ENCODE peak calls at places on chromosomes 12 and 14, in nine cellular contexts. One of them, this sample, is unnamed.

GRCh38 chr12:123404581-123404980 is 20.6 kb downstream of the KMT5A start:
- DNase-seq in right atrium auricular region: no peak
- DNase-seq in mesendoderm: no peak
- DNase-seq in colonic mucosa: no peak
- DNase-seq in aorta: no peak
- DNase-seq in tibial nerve: no peak
- DNase-seq in psoas muscle: no peak
- DNase-seq in RWPE1: no peak
- DNase-seq in A549: no peak
- DNase-seq in this sample: no peak

GRCh38 chr14:105299654-105300541 is 903 bp downstream of the BRF1 start:
- DNase-seq in A549: no peak
- DNase-seq in aorta: peak
- DNase-seq in psoas muscle: peak
- DNase-seq in RWPE1: no peak
- DNase-seq in right atrium auricular region: no peak
- DNase-seq in mesendoderm: no peak
- DNase-seq in tibial nerve: no peak
- DNase-seq in colonic mucosa: peak
- DNase-seq in this sample: no peak

GRCh38 chr14:93115920-93116675 is at the start of gene ITPK1:
- DNase-seq in colonic mucosa: peak
- DNase-seq in tibial nerve: peak
- DNase-seq in A549: peak
- DNase-seq in RWPE1: peak
- DNase-seq in psoas muscle: peak
- DNase-seq in right atrium auricular region: no peak
- DNase-seq in aorta: peak
- DNase-seq in mesendoderm: peak
- DNase-seq in this sample: peak

GRCh38 chr12:48977290-48978281 is 536 bp upstream of the WNT1 start:
- DNase-seq in right atrium auricular region: no peak
- DNase-seq in aorta: peak
- DNase-seq in A549: peak
- DNase-seq in colonic mucosa: peak
- DNase-seq in tibial nerve: peak
- DNase-seq in mesendoderm: no peak
- DNase-seq in psoas muscle: peak
- DNase-seq in RWPE1: no peak
- DNase-seq in this sample: peak

GRCh38 chr14:104678901-104679705 is 10.3 kb upstream of the INF2 start:
- DNase-seq in tibial nerve: no peak
- DNase-seq in right atrium auricular region: no peak
- DNase-seq in RWPE1: no peak
- DNase-seq in psoas muscle: no peak
- DNase-seq in mesendoderm: no peak
- DNase-seq in A549: no peak
- DNase-seq in colonic mucosa: peak
- DNase-seq in aorta: no peak
- DNase-seq in this sample: no peak

GRCh38 chr12:101570022-101570421 is 24.7 kb upstream of the MYBPC1 start:
- DNase-seq in A549: no peak
- DNase-seq in aorta: no peak
- DNase-seq in RWPE1: peak
- DNase-seq in psoas muscle: no peak
- DNase-seq in right atrium auricular region: no peak
- DNase-seq in colonic mucosa: no peak
- DNase-seq in mesendoderm: peak
- DNase-seq in tibial nerve: no peak
- DNase-seq in this sample: no peak

GRCh38 chr12:112901271-112901670 is 5.5 kb upstream of the OAS1 start:
- DNase-seq in RWPE1: no peak
- DNase-seq in psoas muscle: no peak
- DNase-seq in A549: no peak
- DNase-seq in right atrium auricular region: no peak
- DNase-seq in aorta: no peak
- DNase-seq in mesendoderm: no peak
- DNase-seq in tibial nerve: no peak
- DNase-seq in colonic mucosa: peak
- DNase-seq in this sample: no peak

GRCh38 chr14:106845286-106846087 is 1319.1 kb downstream of the TMEM121 start:
- DNase-seq in mesendoderm: no peak
- DNase-seq in A549: peak
- DNase-seq in psoas muscle: no peak
- DNase-seq in tibial nerve: no peak
- DNase-seq in right atrium auricular region: no peak
- DNase-seq in RWPE1: peak
- DNase-seq in aorta: no peak
- DNase-seq in colonic mucosa: peak
- DNase-seq in this sample: no peak

GRCh38 chr12:64256166-64256800 is 34.2 kb upstream of the KICS2 start:
- DNase-seq in colonic mucosa: no peak
- DNase-seq in aorta: no peak
- DNase-seq in psoas muscle: no peak
- DNase-seq in right atrium auricular region: no peak
- DNase-seq in RWPE1: peak
- DNase-seq in A549: no peak
- DNase-seq in tibial nerve: peak
- DNase-seq in mesendoderm: peak
- DNase-seq in this sample: no peak

GRCh38 chr12:92253301-92253700 is 107.7 kb upstream of the BTG1 start:
- DNase-seq in A549: no peak
- DNase-seq in tibial nerve: no peak
- DNase-seq in right atrium auricular region: no peak
- DNase-seq in mesendoderm: no peak
- DNase-seq in aorta: no peak
- DNase-seq in colonic mucosa: no peak
- DNase-seq in RWPE1: no peak
- DNase-seq in psoas muscle: no peak
- DNase-seq in this sample: no peak

GRCh38 chr12:46771268-46771837 is 54.4 kb downstream of the SLC38A4 start:
- DNase-seq in psoas muscle: no peak
- DNase-seq in RWPE1: no peak
- DNase-seq in mesendoderm: peak
- DNase-seq in right atrium auricular region: no peak
- DNase-seq in tibial nerve: no peak
- DNase-seq in A549: no peak
- DNase-seq in colonic mucosa: no peak
- DNase-seq in aorta: no peak
- DNase-seq in this sample: peak

GRCh38 chr14:65462411-65462810 is 49.9 kb downstream of the FUT8 start:
- DNase-seq in mesendoderm: no peak
- DNase-seq in tibial nerve: no peak
- DNase-seq in psoas muscle: no peak
- DNase-seq in aorta: no peak
- DNase-seq in right atrium auricular region: no peak
- DNase-seq in colonic mucosa: no peak
- DNase-seq in A549: no peak
- DNase-seq in RWPE1: peak
- DNase-seq in this sample: no peak

DNA sequence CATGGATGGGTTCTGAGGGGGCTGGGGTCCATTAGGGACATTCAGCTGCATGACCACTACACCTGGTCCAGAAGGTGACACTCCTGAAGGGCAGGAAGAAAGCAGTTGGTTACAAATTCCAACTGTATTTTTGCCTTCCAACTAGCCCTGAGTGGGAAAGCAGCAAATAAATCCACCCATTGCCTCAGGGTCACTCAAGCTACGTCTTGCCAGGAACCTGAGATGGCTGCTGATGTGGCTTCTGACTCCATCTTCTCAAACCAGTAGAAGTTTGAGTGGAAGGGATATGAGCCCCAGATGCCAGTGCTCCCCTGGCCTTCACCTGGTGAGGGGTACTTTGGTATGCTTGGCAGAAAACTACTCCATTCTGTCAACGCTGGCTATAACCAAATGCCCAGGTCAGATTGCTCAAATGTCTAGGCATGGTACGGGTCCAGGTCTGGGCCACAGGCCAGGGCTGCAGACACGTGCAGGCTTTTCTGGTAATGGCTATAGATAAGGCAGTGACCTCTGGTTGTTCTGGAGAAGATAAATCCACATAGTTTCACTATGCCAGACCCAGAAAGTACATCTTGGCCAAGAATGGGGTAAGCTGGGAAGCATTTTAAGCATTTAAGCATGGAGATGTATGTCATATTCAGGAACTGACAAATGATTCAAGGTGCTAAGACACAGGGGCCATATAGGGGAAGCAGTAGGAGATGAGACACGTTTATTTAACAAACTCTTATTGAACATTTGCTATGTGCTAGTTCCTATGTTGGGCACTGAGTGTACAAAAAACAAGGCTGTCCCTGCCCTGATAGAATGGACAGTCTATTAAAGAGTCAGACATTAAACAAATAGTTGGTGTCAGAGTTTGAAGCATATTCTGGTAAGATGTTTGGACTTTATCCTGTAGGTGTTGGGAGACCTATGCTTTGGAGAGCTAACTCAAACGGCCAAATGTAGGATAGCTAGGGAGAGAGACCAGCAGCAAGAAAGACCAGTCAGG is 8.3 kb upstream of the STAC3 start:
- DNase-seq in tibial nerve: no peak
- DNase-seq in mesendoderm: no peak
- DNase-seq in RWPE1: no peak
- DNase-seq in A549: no peak
- DNase-seq in aorta: no peak
- DNase-seq in colonic mucosa: no peak
- DNase-seq in psoas muscle: no peak
- DNase-seq in right atrium auricular region: no peak
- DNase-seq in this sample: no peak
- H3K27ac ChIP-seq in tibial nerve: no peak
- H3K27ac ChIP-seq in mesendoderm: no peak
- H3K27ac ChIP-seq in RWPE1: no peak
- H3K27ac ChIP-seq in A549: no peak
- H3K27ac ChIP-seq in aorta: no peak
- H3K27ac ChIP-seq in colonic mucosa: no peak
- H3K27ac ChIP-seq in psoas muscle: peak
- H3K27ac ChIP-seq in right atrium auricular region: peak
- H3K27ac ChIP-seq in this sample: no peak

GRCh38 chr12:20546267-20546666 is 148.9 kb upstream of the SLCO1C1 start:
- DNase-seq in right atrium auricular region: no peak
- DNase-seq in psoas muscle: no peak
- DNase-seq in A549: no peak
- DNase-seq in RWPE1: no peak
- DNase-seq in tibial nerve: no peak
- DNase-seq in aorta: no peak
- DNase-seq in mesendoderm: no peak
- DNase-seq in colonic mucosa: no peak
- DNase-seq in this sample: no peak
- H3K27ac ChIP-seq in right atrium auricular region: no peak
- H3K27ac ChIP-seq in psoas muscle: no peak
- H3K27ac ChIP-seq in A549: peak
- H3K27ac ChIP-seq in RWPE1: no peak
- H3K27ac ChIP-seq in tibial nerve: no peak
- H3K27ac ChIP-seq in aorta: no peak
- H3K27ac ChIP-seq in mesendoderm: no peak
- H3K27ac ChIP-seq in colonic mucosa: no peak
- H3K27ac ChIP-seq in this sample: no peak

GRCh38 chr14:59251811-59252771 is 63.6 kb downstream of the DAAM1 start:
- DNase-seq in mesendoderm: peak
- DNase-seq in colonic mucosa: no peak
- DNase-seq in A549: no peak
- DNase-seq in tibial nerve: no peak
- DNase-seq in right atrium auricular region: no peak
- DNase-seq in RWPE1: no peak
- DNase-seq in aorta: no peak
- DNase-seq in psoas muscle: no peak
- DNase-seq in this sample: no peak
- H3K27ac ChIP-seq in mesendoderm: peak
- H3K27ac ChIP-seq in colonic mucosa: no peak
- H3K27ac ChIP-seq in A549: no peak
- H3K27ac ChIP-seq in tibial nerve: no peak
- H3K27ac ChIP-seq in right atrium auricular region: no peak
- H3K27ac ChIP-seq in RWPE1: no peak
- H3K27ac ChIP-seq in aorta: no peak
- H3K27ac ChIP-seq in psoas muscle: no peak
- H3K27ac ChIP-seq in this sample: peak

DNA sequence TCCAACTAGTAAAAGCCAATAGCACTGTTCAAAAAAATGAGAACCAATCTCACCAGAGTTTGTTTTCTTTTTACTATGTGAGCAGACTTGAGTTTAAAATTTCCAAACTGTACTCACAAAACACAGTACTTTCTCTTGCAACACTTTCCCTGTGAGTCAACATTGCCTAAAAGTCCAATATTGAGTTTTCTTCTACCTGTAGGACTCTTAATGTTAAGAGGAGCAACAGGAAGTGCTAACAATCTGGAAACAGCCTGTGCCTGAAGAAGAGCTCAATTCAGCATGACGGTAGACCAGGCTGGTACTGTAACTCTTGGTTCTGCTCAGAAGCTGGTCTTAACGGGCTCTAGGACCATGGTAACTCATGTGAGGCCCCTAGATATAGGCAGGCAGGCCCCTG is 144.3 kb downstream of the MED13L start:
- DNase-seq in mesendoderm: no peak
- DNase-seq in colonic mucosa: no peak
- DNase-seq in A549: no peak
- DNase-seq in tibial nerve: no peak
- DNase-seq in right atrium auricular region: no peak
- DNase-seq in aorta: no peak
- DNase-seq in psoas muscle: no peak
- DNase-seq in RWPE1: no peak
- DNase-seq in this sample: no peak
- H3K27ac ChIP-seq in mesendoderm: no peak
- H3K27ac ChIP-seq in colonic mucosa: no peak
- H3K27ac ChIP-seq in A549: no peak
- H3K27ac ChIP-seq in tibial nerve: no peak
- H3K27ac ChIP-seq in right atrium auricular region: no peak
- H3K27ac ChIP-seq in aorta: no peak
- H3K27ac ChIP-seq in psoas muscle: peak
- H3K27ac ChIP-seq in RWPE1: peak
- H3K27ac ChIP-seq in this sample: no peak

DNA sequence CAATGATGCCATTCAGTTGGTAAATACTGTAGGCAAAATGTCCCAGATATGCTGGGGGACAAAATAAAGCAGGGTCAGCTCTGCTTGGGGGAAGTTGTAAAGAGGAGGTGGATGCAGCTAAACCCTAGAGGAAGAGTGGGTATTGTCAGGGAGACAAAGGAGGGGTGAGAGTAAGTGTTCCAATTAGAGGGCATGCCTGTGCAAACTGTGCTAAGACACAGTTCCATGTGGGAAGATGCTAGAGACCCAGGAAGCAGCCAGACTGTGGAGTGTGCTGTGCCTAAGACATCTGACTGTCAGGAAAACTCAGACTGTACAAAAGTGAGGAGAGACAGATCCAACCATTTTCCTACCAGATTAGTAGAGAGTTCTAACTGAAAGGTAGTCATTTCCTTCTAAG is 474.3 kb downstream of the ATP23 start:
- DNase-seq in RWPE1: no peak
- DNase-seq in psoas muscle: no peak
- DNase-seq in mesendoderm: no peak
- DNase-seq in A549: no peak
- DNase-seq in tibial nerve: no peak
- DNase-seq in right atrium auricular region: no peak
- DNase-seq in colonic mucosa: no peak
- DNase-seq in aorta: no peak
- DNase-seq in this sample: no peak
- H3K27ac ChIP-seq in RWPE1: no peak
- H3K27ac ChIP-seq in psoas muscle: no peak
- H3K27ac ChIP-seq in mesendoderm: no peak
- H3K27ac ChIP-seq in A549: peak
- H3K27ac ChIP-seq in tibial nerve: no peak
- H3K27ac ChIP-seq in right atrium auricular region: no peak
- H3K27ac ChIP-seq in colonic mucosa: no peak
- H3K27ac ChIP-seq in aorta: no peak
- H3K27ac ChIP-seq in this sample: no peak

This sample was measured in endodermal cell.